ENCODE peak calls at places on chromosome 16, in six cellular contexts. A is cardiac muscle cell, I is esophagus squamous epithelium, C is GM12878, H is uterus, O is IMR-90. E is an unnamed sample. For H3K9me3, the result is how much of the 10 kb centered on the place peaks cover.

GRCh38 chr16:79037429-79038373 is 562.8 kb downstream of the MAF start:
- DNase-seq in A (no peak), I (no peak), C (no peak), H (no peak), O (no peak), E (no peak)

GRCh38 chr16:69465083-69465721 is 40.8 kb downstream of the CYB5B start:
- DNase-seq in A (no peak), I (no peak), C (peak), H (no peak), O (peak), E (peak)

GRCh38 chr16:30775381-30776099 is 11.5 kb downstream of the ZNF629 start:
- DNase-seq in A (peak), I (no peak), C (no peak), H (peak), O (peak), E (peak)

GRCh38 chr16:149024-149675 is 3.3 kb upstream of the HBZ start:
- DNase-seq in A (peak), I (no peak), C (no peak), H (no peak), O (peak), E (no peak)

GRCh38 chr16:54397190-54397835 is 110.7 kb upstream of the IRX3 start:
- DNase-seq in A (no peak), I (no peak), C (no peak), H (no peak), O (no peak), E (no peak)

GRCh38 chr16:31352344-31353115 is 2.4 kb upstream of the ITGAX start:
- DNase-seq in A (no peak), I (no peak), C (no peak), H (no peak), O (no peak), E (no peak)

GRCh38 chr16:58501242-58502131 is 1.5 kb downstream of the NDRG4 start:
- DNase-seq in A (no peak), I (no peak), C (no peak), H (no peak), O (no peak), E (peak)

GRCh38 chr16:27264151-27264550 is 4.4 kb downstream of the NSMCE1 start:
- DNase-seq in A (peak), I (no peak), C (no peak), H (no peak), O (peak), E (no peak)

GRCh38 chr16:63742150-63742549 is 1379.7 kb downstream of the CDH11 start:
- DNase-seq in A (no peak), I (no peak), C (no peak), H (no peak), O (no peak), E (no peak)
- H3K9me3 ChIP-seq in A (under half), I (under half), C (under half), H (under half), O (under half), E (under half)

DNA sequence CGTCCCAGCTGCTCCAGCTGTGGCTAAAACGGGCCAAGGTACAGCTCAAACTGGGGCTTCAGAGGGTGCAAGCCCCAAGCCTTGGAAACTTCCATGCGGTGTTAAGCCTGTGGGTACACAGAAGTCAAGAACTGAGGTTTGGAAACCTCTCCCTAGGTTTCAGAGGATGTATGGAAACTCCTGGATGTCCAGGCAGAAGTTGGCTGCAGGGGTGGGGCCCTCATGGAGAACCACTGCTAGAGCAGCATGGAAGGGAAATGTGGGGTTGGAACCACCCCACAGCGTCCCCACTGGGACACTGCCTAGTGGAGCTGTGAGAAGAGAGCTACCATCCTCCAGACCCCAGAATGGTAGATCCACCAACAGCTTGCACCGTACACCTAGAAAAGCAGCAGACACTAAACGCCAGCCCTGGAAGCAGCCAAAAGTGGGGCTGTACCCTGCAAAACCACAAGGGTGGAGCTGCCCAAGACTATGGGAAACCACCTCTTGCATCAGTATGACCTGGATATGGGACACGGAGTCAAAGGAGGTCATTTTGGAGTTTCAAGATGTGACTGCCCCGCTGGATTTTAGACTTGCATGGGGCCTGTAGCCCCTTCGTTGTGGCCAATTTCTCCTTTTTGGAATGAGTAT is 2.2 kb downstream of the SDR42E1 start:
- DNase-seq in A (no peak), I (no peak), C (no peak), H (no peak), O (no peak), E (no peak)
- H3K9me3 ChIP-seq in A (under half), I (under half), C (under half), H (under half), O (under half), E (under half)

GRCh38 chr16:3220839-3221238 is 14.1 kb downstream of the ZNF200 start:
- DNase-seq in A (no peak), I (no peak), C (no peak), H (no peak), O (no peak), E (no peak)

GRCh38 chr16:3223913-3224515 is 10.9 kb downstream of the ZNF200 start:
- DNase-seq in A (no peak), I (no peak), C (no peak), H (no peak), O (no peak), E (no peak)
- H3K9me3 ChIP-seq in A (under half), I (half or more), C (under half), H (half or more), O (half or more), E (half or more)

DNA sequence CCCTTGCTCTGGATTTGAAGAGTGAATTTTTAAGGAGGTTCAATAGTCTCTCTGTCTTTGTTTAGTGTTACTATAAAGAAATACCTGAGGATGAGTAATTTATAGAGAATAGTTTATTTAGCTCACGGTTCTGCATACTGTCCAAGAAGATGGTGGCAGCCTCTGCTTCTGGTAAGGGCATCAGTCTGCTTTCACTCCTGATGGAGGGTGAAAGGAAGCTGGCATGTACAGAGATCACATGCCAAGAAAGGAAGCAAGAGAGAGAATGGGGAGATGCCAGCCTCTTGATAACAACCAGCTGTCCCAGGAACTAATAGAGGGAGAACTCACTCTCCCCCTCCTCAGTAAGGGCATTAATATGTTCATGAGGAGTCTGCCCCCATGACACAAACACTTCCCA is 917.5 kb upstream of the GOT2 start:
- DNase-seq in A (no peak), I (no peak), C (no peak), H (no peak), O (no peak), E (no peak)
- H3K9me3 ChIP-seq in A (under half), I (under half), C (under half), H (under half), O (under half), E (under half)

GRCh38 chr16:35201151-35201550 is 1741.7 kb downstream of the TP53TG3F start:
- DNase-seq in A (no peak), I (no peak), C (no peak), H (no peak), O (no peak), E (no peak)

GRCh38 chr16:35203636-35204035 is 1744.2 kb downstream of the TP53TG3F start:
- DNase-seq in A (no peak), I (no peak), C (no peak), H (no peak), O (no peak), E (no peak)

GRCh38 chr16:35198223-35199199 is 1739.1 kb downstream of the TP53TG3F start:
- DNase-seq in A (no peak), I (no peak), C (no peak), H (no peak), O (no peak), E (no peak)

GRCh38 chr16:35197656-35198055 is 1738.2 kb downstream of the TP53TG3F start:
- DNase-seq in A (no peak), I (no peak), C (no peak), H (no peak), O (no peak), E (no peak)

GRCh38 chr16:35200662-35201061 is 1741.2 kb downstream of the TP53TG3F start:
- DNase-seq in A (no peak), I (no peak), C (no peak), H (no peak), O (no peak), E (no peak)
- H3K9me3 ChIP-seq in A (under half), I (under half), C (under half), H (under half), O (under half), E (under half)

DNA sequence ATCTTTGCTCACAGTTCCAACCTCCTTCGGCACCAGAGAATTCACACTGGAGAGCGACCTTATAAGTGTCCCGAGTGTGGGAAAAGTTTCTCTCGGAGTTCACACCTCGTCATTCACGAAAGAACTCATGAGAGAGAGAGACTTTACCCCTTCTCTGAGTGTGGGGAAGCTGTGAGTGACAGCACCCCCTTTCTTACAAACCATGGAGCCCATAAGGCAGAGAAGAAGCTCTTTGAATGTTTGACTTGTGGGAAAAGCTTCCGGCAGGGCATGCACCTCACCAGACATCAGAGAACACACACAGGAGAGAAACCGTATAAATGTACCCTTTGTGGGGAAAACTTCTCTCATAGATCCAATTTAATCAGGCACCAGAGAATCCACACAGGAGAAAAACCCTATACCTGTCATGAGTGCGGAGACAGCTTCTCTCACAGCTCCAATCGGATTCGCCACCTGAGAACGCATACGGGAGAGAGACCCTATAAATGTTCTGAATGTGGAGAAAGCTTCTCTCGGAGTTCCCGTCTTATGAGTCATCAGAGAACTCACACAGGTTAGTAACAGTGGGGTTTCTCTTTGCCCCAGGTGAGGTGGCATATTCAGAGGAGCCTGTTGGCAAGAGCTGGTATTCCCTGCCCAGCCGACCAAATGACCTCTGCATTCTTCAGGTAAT is 6.8 kb downstream of the ZNF263 start:
- DNase-seq in A (no peak), I (no peak), C (no peak), H (no peak), O (no peak), E (no peak)
- H3K9me3 ChIP-seq in A (under half), I (half or more), C (half or more), H (half or more), O (half or more), E (half or more)